ENCODE peak calls at places on chromosomes 7 and 10, in six cellular contexts. X is stomach; A is ACHN; F is brain microvascular endothelial cell; I is stimulated activated naive CD8-positive, alpha-beta T cell treated with anti-CD3 and anti-CD28 coated beads, Interleukin-15, amount 100 ng/mL, for 72 hours; D is T-helper 2 cell. B is an unnamed sample.

GRCh38 chr10:4315529-4315928 is 510.5 kb upstream of the AKR1E2 start:
- DNase-seq in I (no peak), X (no peak), D (no peak), F (peak), A (no peak), B (no peak)

GRCh38 chr7:100875356-100875751 is 451 bp downstream of the SRRT start:
- DNase-seq in A (peak), D (peak), F (no peak), X (no peak), I (no peak), B (peak)

GRCh38 chr7:13179011-13179574 is 491.7 kb downstream of the ARL4A start:
- DNase-seq in A (peak), F (no peak), D (no peak), X (no peak), I (no peak), B (no peak)

GRCh38 chr10:30353851-30354250 is 4.8 kb upstream of the MTPAP start:
- DNase-seq in I (no peak), D (no peak), F (peak), A (no peak), X (no peak), B (no peak)

GRCh38 chr7:111951027-111951426 is 255.2 kb downstream of the DOCK4 start:
- DNase-seq in F (no peak), D (no peak), X (no peak), A (no peak), I (no peak), B (no peak)

GRCh38 chr10:74439213-74439612 is 288.2 kb downstream of the ADK start:
- DNase-seq in A (no peak), I (no peak), D (no peak), F (no peak), X (no peak), B (no peak)

GRCh38 chr7:2958416-2959342 is 85.0 kb downstream of the CARD11 start:
- DNase-seq in I (no peak), F (no peak), A (no peak), D (no peak), X (no peak), B (no peak)

GRCh38 chr10:15436696-15437095 is 65.6 kb upstream of the FAM171A1 start:
- DNase-seq in I (no peak), X (no peak), A (no peak), F (peak), D (peak), B (no peak)

GRCh38 chr10:60140681-60141632 is 234.6 kb upstream of the CCDC6 start:
- DNase-seq in I (no peak), A (peak), X (no peak), D (no peak), F (no peak), B (no peak)

GRCh38 chr10:33215635-33216034 is 118.8 kb downstream of the NRP1 start:
- DNase-seq in I (no peak), A (no peak), F (no peak), X (no peak), D (no peak), B (no peak)

GRCh38 chr7:139548302-139549028 is 25.0 kb downstream of the CLEC2L start:
- DNase-seq in A (no peak), F (no peak), X (no peak), D (no peak), I (no peak), B (no peak)

GRCh38 chr10:32104181-32104580 is 48.0 kb upstream of the KIF5B start:
- DNase-seq in D (no peak), A (no peak), F (no peak), X (no peak), I (no peak), B (no peak)

GRCh38 chr7:157497367-157497743 is 160.6 kb downstream of the DNAJB6 start:
- DNase-seq in X (peak), D (no peak), A (no peak), F (no peak), I (no peak), B (no peak)

GRCh38 chr7:55569797-55570196 is 2.5 kb downstream of the VOPP1 start:
- DNase-seq in F (no peak), D (peak), I (peak), X (no peak), A (no peak), B (peak)

GRCh38 chr10:124719213-124719851 is 24.8 kb downstream of the FAM53B start:
- DNase-seq in F (peak), D (peak), I (peak), X (peak), A (no peak), B (peak)

GRCh38 chr10:76192151-76192550 is 760.7 kb downstream of the LRMDA start:
- DNase-seq in A (no peak), I (no peak), D (no peak), X (no peak), F (no peak), B (no peak)

GRCh38 chr7:70294512-70294911 is 696.2 kb downstream of the AUTS2 start:
- DNase-seq in D (no peak), X (no peak), I (no peak), A (no peak), F (no peak), B (no peak)

GRCh38 chr10:71397340-71398212 is 856 bp downstream of the CDH23 start:
- DNase-seq in I (no peak), F (no peak), D (no peak), X (no peak), A (no peak), B (no peak)

GRCh38 chr7:107534139-107534538 is 29.6 kb downstream of the COG5 start:
- DNase-seq in D (no peak), X (no peak), I (no peak), A (no peak), F (no peak), B (no peak)

GRCh38 chr10:70832852-70833542 is 17.2 kb downstream of the SGPL1 start:
- DNase-seq in D (no peak), I (no peak), F (peak), X (no peak), A (peak), B (no peak)

GRCh38 chr10:82399850-82400249 is 524.9 kb downstream of the NRG3 start:
- DNase-seq in A (no peak), I (no peak), D (no peak), F (no peak), X (no peak), B (no peak)

GRCh38 chr7:4959356-4959755 is 369 bp upstream of the MMD2 start:
- DNase-seq in D (no peak), X (no peak), I (no peak), F (no peak), A (no peak), B (no peak)

GRCh38 chr7:118214051-118214832 is 10.3 kb upstream of the ANKRD7 start:
- DNase-seq in F (peak), I (peak), D (peak), A (peak), X (peak), B (no peak)

GRCh38 chr7:81684513-81685262 is 85.2 kb downstream of the HGF start:
- DNase-seq in F (peak), X (peak), D (no peak), A (peak), I (no peak), B (no peak)

GRCh38 chr7:122790132-122790531 is 87.4 kb upstream of the RNF148 start:
- DNase-seq in X (no peak), D (no peak), I (no peak), F (no peak), A (no peak), B (no peak)

GRCh38 chr7:24283900-24284698 is at the start of gene NPY:
- DNase-seq in D (peak), X (no peak), A (peak), I (peak), F (no peak), B (no peak)

GRCh38 chr10:15745748-15746147 is 26.0 kb upstream of the ITGA8 start:
- DNase-seq in X (no peak), A (no peak), F (peak), I (no peak), D (no peak), B (no peak)

GRCh38 chr10:91571671-91572070 is 61.2 kb downstream of the PPP1R3C start:
- DNase-seq in I (no peak), X (no peak), F (no peak), A (no peak), D (no peak), B (no peak)

GRCh38 chr7:5526190-5527037 is 102.8 kb upstream of the TNRC18 start:
- DNase-seq in I (peak), A (peak), D (peak), X (peak), F (no peak), B (no peak)

GRCh38 chr10:114663631-114664030 is 5.6 kb upstream of the ABLIM1 start:
- DNase-seq in I (no peak), F (no peak), A (no peak), X (no peak), D (no peak), B (no peak)

GRCh38 chr10:132880148-132880981 is 62.0 kb downstream of the CFAP46 start:
- DNase-seq in D (no peak), F (no peak), A (no peak), X (no peak), I (no peak), B (no peak)

GRCh38 chr7:15625456-15625855 is 61.0 kb downstream of the MEOX2 start:
- DNase-seq in A (no peak), X (no peak), D (no peak), F (peak), I (no peak), B (no peak)